ENCODE peak calls at places on chromosomes 3 and 15, in six cellular contexts. P is GM12878, Z is GM12892, N is K562, S is HepG2, W is H1. H is an unnamed sample.

GRCh38 chr15:90232196-90232595 is 1.5 kb downstream of the CIB1 start:
- DNase-seq in Z (no peak), S (no peak), P (no peak), W (no peak), N (no peak), H (no peak)

GRCh38 chr15:55434989-55435825 is 26.9 kb downstream of the PIERCE2 start:
- DNase-seq in Z (no peak), P (no peak), S (peak), W (peak), N (peak), H (peak)

GRCh38 chr3:178043084-178043483 is 493.2 kb upstream of the KCNMB2 start:
- DNase-seq in N (no peak), S (no peak), W (no peak), P (no peak), Z (no peak), H (no peak)

GRCh38 chr3:138124689-138125420 is 7.3 kb downstream of the A4GNT start:
- DNase-seq in Z (no peak), P (no peak), S (no peak), N (no peak), W (no peak), H (no peak)

GRCh38 chr3:8538904-8539303 is 37.3 kb downstream of the LMCD1 start:
- DNase-seq in W (no peak), S (peak), N (no peak), Z (no peak), P (no peak), H (no peak)

GRCh38 chr15:70480196-70480856 is 283.0 kb downstream of the UACA start:
- DNase-seq in P (no peak), S (no peak), W (no peak), Z (no peak), N (no peak), H (peak)

GRCh38 chr15:55168350-55168974 is 28.3 kb downstream of the RSL24D1 start:
- DNase-seq in N (peak), W (peak), S (peak), P (peak), Z (peak), H (peak)

GRCh38 chr3:188323067-188323842 is 169.3 kb downstream of the LPP start:
- DNase-seq in W (no peak), N (no peak), P (no peak), S (no peak), Z (no peak), H (no peak)

GRCh38 chr3:134255399-134255798 is 4.7 kb upstream of the RYK start:
- DNase-seq in S (no peak), W (no peak), P (no peak), N (no peak), Z (no peak), H (no peak)

GRCh38 chr3:113035387-113035982 is 44.7 kb downstream of the GTPBP8 start:
- DNase-seq in P (no peak), S (peak), Z (peak), W (peak), N (peak), H (peak)

GRCh38 chr3:30539214-30539613 is 67.2 kb upstream of the TGFBR2 start:
- DNase-seq in W (no peak), S (no peak), Z (no peak), P (no peak), N (no peak), H (no peak)

GRCh38 chr3:100004931-100005330 is 109.4 kb downstream of the FILIP1L start:
- DNase-seq in Z (no peak), P (no peak), N (no peak), S (no peak), W (no peak), H (no peak)

GRCh38 chr3:185134532-185134931 is 18.3 kb downstream of the C3orf70 start:
- DNase-seq in W (no peak), P (no peak), N (no peak), S (no peak), Z (no peak), H (no peak)

GRCh38 chr3:39637807-39638206 is 170.3 kb downstream of the MOBP start:
- DNase-seq in N (peak), W (no peak), P (no peak), S (peak), Z (no peak), H (no peak)

GRCh38 chr15:25773248-25773647 is 89.9 kb downstream of the ATP10A start:
- DNase-seq in Z (no peak), N (no peak), W (peak), S (peak), P (no peak), H (no peak)

GRCh38 chr15:48627260-48627969 is 18.1 kb downstream of the FBN1 start:
- DNase-seq in P (no peak), N (no peak), S (no peak), Z (no peak), W (no peak), H (no peak)

GRCh38 chr15:52480990-52481389 is 47.7 kb downstream of the MYO5A start:
- DNase-seq in S (no peak), W (no peak), N (no peak), P (no peak), Z (no peak), H (no peak)

GRCh38 chr3:147655236-147655635 is 246.1 kb downstream of the ZIC1 start:
- DNase-seq in P (no peak), Z (no peak), W (no peak), S (no peak), N (no peak), H (no peak)

GRCh38 chr3:183394150-183394549 is 34.3 kb downstream of the MCF2L2 start:
- DNase-seq in Z (no peak), P (no peak), W (no peak), S (no peak), N (no peak), H (no peak)

GRCh38 chr3:114450008-114450596 is 156.3 kb downstream of the TIGIT start:
- DNase-seq in P (no peak), N (no peak), Z (no peak), W (no peak), S (no peak), H (no peak)

GRCh38 chr3:151015762-151016161 is 43.2 kb upstream of the CLRN1 start:
- DNase-seq in S (no peak), P (no peak), Z (no peak), N (no peak), W (no peak), H (no peak)

GRCh38 chr3:143536817-143537535 is 311.3 kb downstream of the SLC9A9 start:
- DNase-seq in W (no peak), Z (no peak), P (no peak), S (no peak), N (no peak), H (no peak)

GRCh38 chr15:94834494-94834893 is 603.1 kb downstream of the MCTP2 start:
- DNase-seq in P (no peak), Z (no peak), W (no peak), S (no peak), N (no peak), H (no peak)

GRCh38 chr3:33218446-33219174 is at the start of gene SUSD5:
- DNase-seq in W (peak), P (no peak), N (no peak), S (no peak), Z (peak), H (peak)

GRCh38 chr3:128597900-128598299 is 52.7 kb downstream of the RPN1 start:
- DNase-seq in P (no peak), W (no peak), N (no peak), S (no peak), Z (no peak), H (no peak)

GRCh38 chr3:63349583-63350177 is 71.6 kb downstream of the SYNPR start:
- DNase-seq in S (peak), Z (no peak), N (peak), P (no peak), W (no peak), H (peak)

DNA sequence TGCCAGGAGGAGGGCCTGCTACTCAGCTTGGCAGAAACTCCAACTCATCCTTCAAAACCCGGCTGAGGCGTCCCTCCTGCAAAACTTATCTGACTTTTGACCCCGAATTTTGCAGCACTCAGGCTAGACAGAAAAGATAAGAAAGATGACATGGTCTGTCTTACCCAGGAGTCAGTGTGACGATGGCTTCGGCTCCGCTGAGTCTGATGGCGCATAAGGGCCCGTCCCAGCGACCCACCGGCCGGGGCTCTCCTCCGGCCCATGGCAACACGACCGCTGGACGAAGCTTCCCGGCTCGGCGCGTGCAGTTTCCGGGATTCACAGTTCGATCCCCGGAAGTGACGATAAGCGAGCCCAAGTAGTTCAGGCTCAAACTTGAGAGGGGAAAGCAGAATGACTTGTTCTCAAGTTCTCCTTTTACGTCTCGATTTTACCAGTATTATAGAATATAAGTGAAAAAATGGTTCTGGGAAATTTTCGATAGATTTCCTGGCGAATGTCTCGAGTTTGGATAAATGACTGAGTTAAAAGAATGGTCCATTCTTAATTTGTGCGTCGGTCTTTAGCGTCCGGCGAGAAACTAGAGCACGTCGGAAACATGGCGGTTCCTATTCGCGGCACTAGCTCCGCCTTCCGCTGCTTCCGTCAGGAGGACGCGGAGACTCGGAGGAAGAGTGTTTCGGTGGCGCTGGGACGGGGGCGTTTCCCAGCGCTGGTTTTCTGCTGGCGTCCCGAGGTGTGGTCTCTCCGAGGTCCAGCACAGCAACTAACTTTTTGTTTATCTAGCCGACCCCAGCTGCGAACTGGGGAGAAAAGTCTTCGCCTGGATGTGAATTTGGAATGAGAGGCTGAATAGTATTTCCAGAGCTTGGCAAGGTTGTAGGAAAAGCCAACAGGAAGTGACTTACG is at the start of gene LSG1:
- DNase-seq in S (peak), Z (peak), W (peak), P (peak), N (peak), H (peak)
- TF ChIP-seq POLR2A in S (peak), Z (peak), W (peak), P (peak), N (peak), H (peak)

GRCh38 chr15:97683816-97684215 is 276.7 kb upstream of the ARRDC4 start:
- DNase-seq in N (no peak), Z (no peak), P (no peak), S (no peak), W (no peak), H (no peak)
- TF ChIP-seq TAF1 in N (no peak), Z (no peak), P (no peak), S (no peak), W (no peak), H (no peak)

DNA sequence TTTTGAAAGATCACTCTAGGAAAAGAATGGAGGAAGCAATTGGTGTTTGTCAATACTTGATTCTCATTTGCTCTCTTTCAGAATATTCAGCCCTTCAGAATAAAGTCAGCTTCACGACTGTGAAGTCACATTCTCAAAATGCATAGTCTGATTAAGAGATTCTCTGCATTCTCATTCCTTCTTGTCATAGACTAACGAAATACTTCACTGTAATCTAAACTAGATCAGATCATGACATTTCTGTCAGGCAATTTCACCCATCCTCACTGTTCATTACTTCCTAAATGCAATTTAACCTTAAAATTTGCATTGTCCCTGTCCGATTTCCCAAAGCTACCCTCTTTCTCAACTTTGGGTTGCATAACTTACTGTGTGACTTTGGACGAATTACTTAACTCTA is 6.2 kb downstream of the RPL22L1 start:
- DNase-seq in W (no peak), N (no peak), S (no peak), Z (no peak), P (no peak), H (no peak)
- TF ChIP-seq POLR2A in W (no peak), N (no peak), S (no peak), Z (no peak), P (no peak), H (no peak)

DNA sequence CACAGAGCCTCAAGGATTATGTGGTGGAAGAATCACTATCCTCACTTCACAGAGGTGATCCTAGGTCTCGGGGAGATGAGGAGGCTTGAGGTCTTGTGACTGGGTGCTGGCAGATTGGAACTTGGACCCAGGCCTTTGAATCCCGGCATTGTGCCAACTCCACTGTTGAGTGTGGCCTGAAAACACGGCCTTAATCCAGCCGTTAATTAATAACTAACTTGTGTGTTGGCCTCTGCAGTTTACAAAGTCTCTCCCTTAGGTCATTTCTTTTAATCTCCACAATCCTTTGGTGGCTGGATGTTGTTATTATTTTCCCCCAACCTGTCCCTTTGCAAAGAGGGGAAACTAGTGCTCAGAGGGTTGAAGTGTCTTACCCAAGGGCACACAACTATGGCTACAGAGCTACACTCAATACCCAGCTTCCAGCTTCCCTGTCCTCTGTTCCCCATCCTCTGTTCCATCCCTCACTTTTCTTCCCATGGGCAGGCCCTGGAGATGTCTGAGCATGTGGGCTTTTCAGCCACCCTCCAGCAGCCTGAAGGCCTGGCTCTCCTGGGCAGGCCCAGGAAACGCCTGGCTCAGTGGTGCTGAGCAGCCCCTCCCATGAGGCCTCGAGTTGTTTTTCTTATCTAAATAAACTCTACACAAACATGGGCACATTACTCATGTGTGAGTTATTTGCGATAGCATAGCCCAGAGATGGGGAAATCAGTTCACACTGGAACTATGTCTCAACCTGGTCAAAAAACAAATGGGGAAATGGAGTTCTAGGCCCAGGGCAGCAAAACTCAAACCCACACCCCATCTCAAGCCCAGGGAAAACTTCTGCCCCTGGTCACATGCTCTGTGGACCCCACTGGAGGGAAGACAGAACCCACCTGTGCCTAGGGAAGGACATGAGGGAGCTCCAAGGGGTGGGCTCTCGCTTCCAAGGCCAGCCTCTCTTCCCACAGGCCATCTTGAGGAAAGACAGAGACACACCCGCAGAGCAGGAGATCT is 16.8 kb upstream of the SMAD3 start:
- DNase-seq in P (no peak), S (peak), W (no peak), Z (no peak), N (no peak), H (no peak)
- TF ChIP-seq TAF1 in P (no peak), S (peak), W (no peak), Z (no peak), N (no peak), H (no peak)

DNA sequence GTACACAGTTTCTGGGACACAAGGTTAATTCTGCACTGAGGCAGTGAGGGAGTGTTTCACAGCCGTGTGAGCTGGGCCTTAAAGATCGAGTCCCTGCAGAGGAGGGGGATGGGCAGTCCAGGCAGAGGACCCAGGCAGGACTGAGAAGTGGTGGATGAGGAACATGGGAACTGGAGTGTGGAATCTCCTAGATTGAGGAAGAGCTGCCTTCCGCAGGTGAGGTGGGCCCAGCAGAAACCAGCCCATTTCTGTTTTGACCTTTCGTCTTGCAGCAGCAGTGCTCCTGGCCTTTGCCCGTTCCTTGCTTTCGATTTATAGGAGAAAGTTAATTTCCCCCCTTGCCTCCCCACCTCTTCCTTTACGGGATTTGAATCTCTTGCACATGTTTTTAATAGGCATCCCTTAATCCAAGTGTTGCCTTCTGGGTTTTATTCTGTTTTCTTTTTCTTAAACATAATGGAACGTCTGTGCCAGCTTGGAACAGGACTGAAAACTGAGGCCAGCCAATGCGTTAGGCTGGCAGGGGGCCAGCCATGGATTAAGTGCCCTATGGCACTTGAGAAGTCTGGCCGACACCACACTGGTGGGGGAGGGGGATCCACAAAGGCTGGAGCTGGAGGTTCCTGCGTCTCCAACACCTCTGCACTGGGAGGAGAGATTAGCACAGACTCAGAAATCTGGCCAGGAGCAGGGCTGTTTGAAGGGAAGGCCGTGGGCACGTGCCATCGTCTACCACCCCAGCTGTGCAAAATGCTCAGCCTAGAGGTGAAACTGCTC is 78.1 kb downstream of the AAGAB start:
- DNase-seq in N (no peak), Z (no peak), W (no peak), P (no peak), S (no peak), H (no peak)
- TF ChIP-seq POLR2A in N (no peak), Z (no peak), W (no peak), P (no peak), S (no peak), H (no peak)

DNA sequence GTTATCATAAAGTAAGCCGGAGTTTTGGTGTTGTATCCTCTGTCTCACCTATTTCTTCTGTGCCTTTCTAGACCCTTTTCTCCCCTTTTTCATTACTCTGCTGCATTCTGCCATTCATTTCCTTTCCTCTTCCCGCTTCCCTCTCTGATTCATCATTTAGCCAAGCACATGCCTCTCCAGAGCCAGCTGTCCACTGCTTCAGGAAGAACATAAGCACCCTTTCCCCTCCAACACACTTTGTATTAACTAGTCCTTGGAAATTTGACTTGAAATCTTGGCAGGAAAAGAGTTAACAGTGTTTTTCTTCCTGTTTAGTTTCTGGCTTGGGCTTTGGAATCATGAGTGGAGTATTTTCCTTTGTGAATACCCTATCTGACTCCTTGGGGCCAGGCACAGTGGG is 9.7 kb downstream of the APH1B start:
- DNase-seq in P (no peak), Z (no peak), W (no peak), N (no peak), S (no peak), H (no peak)
- TF ChIP-seq TAF1 in P (no peak), Z (no peak), W (no peak), N (no peak), S (no peak), H (no peak)

DNA sequence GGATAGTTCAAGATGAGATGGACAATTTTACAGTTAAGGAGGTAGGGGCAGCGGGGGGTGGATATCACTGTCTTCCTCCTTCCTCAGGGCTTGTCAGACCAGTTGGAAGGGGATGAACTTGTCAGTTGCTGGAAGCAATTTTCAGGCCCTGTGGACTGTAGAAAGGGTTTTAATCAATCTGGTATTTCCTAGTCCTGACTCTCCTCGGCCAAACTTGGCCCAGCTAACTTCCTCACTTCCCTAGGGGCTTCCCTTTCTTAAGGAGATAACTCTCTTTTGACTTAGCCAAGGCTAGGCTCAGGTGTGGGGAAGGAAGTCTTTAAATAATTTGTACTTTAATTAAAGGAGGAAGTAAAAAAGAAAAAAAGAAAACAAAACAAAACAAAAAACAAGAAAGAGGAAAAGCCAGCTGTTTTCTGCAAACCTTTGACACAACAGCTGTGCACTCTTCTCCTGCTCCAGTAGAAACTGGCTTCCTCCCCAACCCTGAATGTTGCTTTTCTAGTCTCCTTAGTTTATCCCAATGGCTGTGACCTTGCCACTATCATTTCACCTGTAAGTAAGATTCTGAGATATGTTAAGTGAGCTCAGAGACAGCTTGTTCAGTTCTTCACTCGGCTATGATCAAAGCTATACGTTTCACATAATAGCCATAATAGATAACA is 53.0 kb upstream of the ST3GAL6 start:
- DNase-seq in W (no peak), Z (no peak), S (no peak), N (no peak), P (no peak), H (no peak)
- TF ChIP-seq POLR2A in W (no peak), Z (no peak), S (no peak), N (no peak), P (no peak), H (no peak)

H was measured in GM12891.